ENCODE peak calls at places on chromosomes 7 and 10, in four cellular contexts. V is IMR-90, K is A549, M is HepG2. I is an unnamed sample.

GRCh38 chr7:78019457-78020130 is 221.0 kb downstream of the PHTF2 start:
- DNase-seq in V (peak), K (peak), M (peak), I (peak)

GRCh38 chr10:102299873-102300272 is 54.5 kb downstream of the GBF1 start:
- DNase-seq in K (no peak), M (no peak), V (peak), I (no peak)

GRCh38 chr10:5492322-5492855 is 7.0 kb downstream of the CALML5 start:
- DNase-seq in K (no peak), M (no peak), V (no peak), I (no peak)

GRCh38 chr7:117873933-117874530 is 791 bp upstream of the CTTNBP2 start:
- DNase-seq in V (no peak), K (no peak), M (no peak), I (no peak)

GRCh38 chr10:44660271-44660670 is 250.9 kb upstream of the TMEM72 start:
- DNase-seq in V (peak), K (no peak), M (no peak), I (no peak)

GRCh38 chr10:103416436-103417147 is 20.2 kb downstream of the PDCD11 start:
- DNase-seq in M (peak), K (peak), V (peak), I (no peak)

GRCh38 chr7:5303061-5303460 is 20.3 kb downstream of the SLC29A4 start:
- DNase-seq in M (no peak), V (no peak), K (no peak), I (no peak)

GRCh38 chr10:125333769-125334168 is 173.4 kb upstream of the CTBP2 start:
- DNase-seq in M (no peak), V (no peak), K (no peak), I (no peak)

GRCh38 chr7:5755704-5756131 is 25.7 kb downstream of the RNF216 start:
- DNase-seq in K (peak), V (peak), M (no peak), I (peak)

GRCh38 chr10:35259769-35260397 is 76.4 kb upstream of the CCNY start:
- DNase-seq in V (peak), K (peak), M (peak), I (no peak)

GRCh38 chr7:42227931-42228591 is 8.9 kb downstream of the GLI3 start:
- DNase-seq in K (no peak), M (no peak), V (peak), I (no peak)

GRCh38 chr10:119852277-119852676 is 20.4 kb downstream of the MCMBP start:
- DNase-seq in V (no peak), K (no peak), M (no peak), I (no peak)

GRCh38 chr7:159088016-159088865 is 56.4 kb downstream of the VIPR2 start:
- DNase-seq in K (no peak), M (no peak), V (no peak), I (no peak)

GRCh38 chr10:19816420-19817250 is at the start of gene PLXDC2:
- DNase-seq in V (peak), M (no peak), K (peak), I (no peak)

GRCh38 chr10:118873080-118873737 is 118.4 kb upstream of the CACUL1 start:
- DNase-seq in K (no peak), V (peak), M (no peak), I (no peak)

GRCh38 chr10:101939273-101939635 is 95.7 kb upstream of the KCNIP2 start:
- DNase-seq in K (peak), V (peak), M (no peak), I (no peak)

GRCh38 chr10:114996542-114996941 is 58.5 kb downstream of the TRUB1 start:
- DNase-seq in K (no peak), V (peak), M (no peak), I (no peak)

GRCh38 chr10:19767876-19768275 is 48.4 kb upstream of the PLXDC2 start:
- DNase-seq in V (no peak), M (no peak), K (no peak), I (no peak)

GRCh38 chr10:93485690-93486089 is 3.6 kb upstream of the MYOF start:
- DNase-seq in K (no peak), V (no peak), M (no peak), I (no peak)

DNA sequence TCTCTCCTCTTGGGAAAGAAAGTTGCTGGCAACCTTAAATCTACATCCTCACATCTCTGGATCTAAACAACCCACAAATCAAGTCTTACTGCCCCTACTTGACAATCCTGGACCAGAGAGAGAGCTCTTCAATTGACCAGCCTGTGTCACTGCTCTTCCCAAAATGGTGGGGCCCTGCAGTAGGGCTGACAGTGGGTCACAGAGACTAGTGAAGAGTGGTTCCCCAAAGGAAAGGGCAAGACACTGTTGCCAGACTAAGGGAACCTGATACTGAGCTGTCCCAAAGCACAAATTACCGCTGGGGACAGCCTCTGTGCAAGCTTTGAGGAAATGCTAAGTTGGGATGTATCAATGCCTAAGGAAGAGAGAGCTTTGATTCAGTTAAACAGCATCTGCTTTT is 4.5 kb upstream of the GPRIN2 start:
- DNase-seq in K (no peak), V (no peak), M (no peak), I (no peak)
- TF ChIP-seq MAZ in K (no peak), V (no peak), M (no peak), I (no peak)

DNA sequence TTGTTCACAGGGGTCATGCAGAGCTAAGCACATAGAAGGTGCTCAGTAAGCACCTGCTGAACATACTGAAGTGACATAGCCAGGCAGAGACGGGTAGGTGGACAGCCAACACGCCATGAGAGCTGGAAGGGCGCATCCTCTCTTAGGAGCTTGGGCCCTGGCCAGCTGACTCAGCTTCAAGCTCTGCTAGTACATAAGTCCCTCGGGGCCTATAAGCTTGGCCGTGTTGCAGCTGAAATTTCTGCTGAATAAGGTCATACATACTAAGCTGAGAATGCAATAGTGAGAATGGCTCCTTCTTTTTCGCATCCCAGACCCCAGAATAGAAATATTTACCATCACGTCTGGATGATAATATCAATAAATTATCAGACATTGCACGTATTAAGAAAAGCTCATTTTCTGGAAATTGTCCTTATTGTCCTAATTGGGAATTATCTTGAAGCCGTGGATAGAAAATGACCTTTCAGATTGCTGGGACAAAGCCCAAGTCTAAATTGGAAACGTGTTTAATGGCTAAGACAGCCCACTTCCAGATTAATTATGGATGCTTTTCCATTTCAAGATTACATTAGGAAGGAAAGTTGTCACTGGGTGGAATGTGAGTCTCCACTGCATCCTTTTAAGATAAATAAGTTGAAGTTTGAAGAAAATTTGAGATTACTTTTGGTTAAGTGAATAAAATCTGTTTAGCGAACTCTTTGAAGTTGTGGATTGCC is 287.1 kb upstream of the C7orf33 start:
- DNase-seq in K (peak), M (no peak), V (no peak), I (no peak)
- TF ChIP-seq MAZ in K (no peak), M (no peak), V (no peak), I (no peak)

GRCh38 chr7:151607464-151607867 is 87.8 kb upstream of the RHEB start:
- DNase-seq in K (no peak), V (peak), M (peak), I (no peak)
- TF ChIP-seq MAZ in K (no peak), V (no peak), M (no peak), I (no peak)

DNA sequence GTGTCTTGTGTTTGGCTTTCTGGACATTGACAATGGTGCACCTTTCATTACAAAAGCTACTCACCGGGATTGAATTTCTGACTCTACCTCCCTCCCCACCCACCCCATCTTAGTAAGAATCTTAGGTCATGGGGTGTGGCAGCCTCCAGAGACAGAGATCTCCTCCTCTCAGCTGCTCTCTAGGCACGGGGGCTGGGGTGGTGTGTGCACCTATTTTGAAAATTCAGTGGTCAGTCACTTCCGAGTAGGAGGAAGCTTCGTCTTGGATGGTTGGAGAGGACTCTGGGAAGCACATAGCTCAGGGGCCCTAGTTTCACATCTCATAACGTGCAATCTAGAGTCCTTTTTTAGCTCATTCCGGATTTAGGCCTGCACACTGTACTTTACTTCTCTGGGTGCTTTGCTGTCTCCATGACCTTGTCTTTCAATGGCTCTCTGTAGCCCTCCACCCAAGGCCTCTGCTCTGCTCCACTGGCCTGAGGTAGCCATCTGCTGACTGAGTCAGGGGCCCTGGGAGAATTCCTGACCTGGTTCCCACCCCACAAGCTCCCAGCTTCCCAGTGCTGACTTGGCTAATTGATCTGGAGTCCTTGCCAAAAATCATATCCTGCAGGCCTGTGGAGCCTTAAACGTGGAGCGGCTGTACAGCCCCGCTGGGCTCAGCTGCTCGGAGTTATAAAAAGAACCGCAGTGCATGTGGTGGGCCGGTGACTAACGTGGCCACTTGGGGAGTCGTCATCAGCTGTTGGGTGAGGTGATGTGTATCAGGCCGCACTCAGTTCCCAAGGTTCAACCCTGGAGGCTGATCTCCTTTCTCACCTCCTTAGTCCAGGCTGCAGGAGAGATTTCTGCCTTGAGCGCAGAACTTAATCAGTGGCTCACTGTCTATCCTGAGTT is 19.3 kb upstream of the ADAMTS14 start:
- DNase-seq in K (no peak), V (peak), M (no peak), I (peak)
- TF ChIP-seq MAZ in K (no peak), V (no peak), M (no peak), I (no peak)

GRCh38 chr7:36265720-36266119 is 112.7 kb downstream of the EEPD1 start:
- DNase-seq in K (no peak), M (peak), V (no peak), I (no peak)
- TF ChIP-seq MAZ in K (no peak), M (no peak), V (no peak), I (no peak)

GRCh38 chr10:74145133-74145532 is 5.5 kb downstream of the AP3M1 start:
- DNase-seq in V (peak), K (no peak), M (no peak), I (no peak)
- TF ChIP-seq MAZ in V (no peak), K (no peak), M (no peak), I (no peak)

DNA sequence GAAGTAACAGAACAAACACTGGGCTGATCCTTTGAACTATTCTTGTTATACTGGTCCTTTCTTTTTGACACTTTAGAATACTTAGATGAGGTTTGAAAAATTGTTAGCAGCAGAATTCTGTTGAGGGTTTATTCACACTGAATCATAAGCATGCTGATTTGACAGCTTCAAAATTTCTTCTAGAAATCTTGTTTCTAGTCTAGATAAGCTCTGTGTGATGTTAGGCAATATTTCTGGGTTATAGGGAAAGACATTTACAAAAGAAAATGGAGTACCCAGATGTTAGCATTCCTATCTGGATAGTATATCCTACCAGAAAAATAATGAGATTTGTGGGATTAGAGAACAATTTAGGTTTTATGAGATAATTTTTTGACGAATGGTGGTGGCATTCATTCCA is 12.1 kb downstream of the CSTF2T start:
- DNase-seq in K (no peak), M (no peak), V (no peak), I (no peak)
- TF ChIP-seq MAZ in K (no peak), M (no peak), V (no peak), I (no peak)

GRCh38 chr10:128026620-128027281 is 99.5 kb downstream of the MKI67 start:
- DNase-seq in V (no peak), K (no peak), M (no peak), I (no peak)

GRCh38 chr10:128027306-128027705 is 98.9 kb downstream of the MKI67 start:
- DNase-seq in V (no peak), K (no peak), M (no peak), I (no peak)

GRCh38 chr10:128028508-128029279 is 97.5 kb downstream of the MKI67 start:
- DNase-seq in M (no peak), K (no peak), V (no peak), I (no peak)

GRCh38 chr10:128029280-128029618 is 97.0 kb downstream of the MKI67 start:
- DNase-seq in M (no peak), V (no peak), K (no peak), I (no peak)

GRCh38 chr10:128027822-128028507 is 98.3 kb downstream of the MKI67 start:
- DNase-seq in M (no peak), K (no peak), V (no peak), I (no peak)
- TF ChIP-seq MAZ in M (no peak), K (no peak), V (no peak), I (no peak)